ENCODE peak calls at places on chromosomes 4 and X, in four cellular contexts. H is astrocyte; T is CD8-positive, alpha-beta T cell; C is right lobe of liver. S is an unnamed sample. For H3K4me1, the result is how much of the 10 kb centered on the place peaks cover.

GRCh38 chr4:7781993-7782392 is 157.7 kb downstream of the AFAP1 start:
- DNase-seq in H (no peak), T (no peak), C (peak), S (peak)

GRCh38 chr4:137961051-137961438 is 281.1 kb downstream of the SLC7A11 start:
- DNase-seq in H (no peak), T (no peak), C (no peak), S (no peak)

GRCh38 chr4:24988776-24989175 is 42.0 kb downstream of the LGI2 start:
- DNase-seq in H (no peak), T (no peak), C (no peak), S (no peak)

GRCh38 chr4:113979973-113980615 is 647 bp upstream of the ARSJ start:
- DNase-seq in H (peak), T (no peak), C (no peak), S (no peak)

GRCh38 chr4:56217383-56217890 is 169.9 kb downstream of the AASDH start:
- DNase-seq in H (no peak), T (no peak), C (no peak), S (no peak)

GRCh38 chrX:22134681-22135080 is 102.6 kb downstream of the PHEX start:
- DNase-seq in H (peak), T (no peak), C (no peak), S (no peak)

GRCh38 chrX:124373348-124373747 is 27.0 kb downstream of the SH2D1A start:
- DNase-seq in H (no peak), T (no peak), C (no peak), S (no peak)

GRCh38 chrX:10157545-10157944 is 770 bp downstream of the CLCN4 start:
- DNase-seq in H (peak), T (no peak), C (no peak), S (no peak)

GRCh38 chr4:62835579-62835978 is 1573.7 kb downstream of the TECRL start:
- DNase-seq in H (no peak), T (no peak), C (no peak), S (no peak)

GRCh38 chrX:132483523-132483922 is 5.3 kb downstream of the MBNL3 start:
- DNase-seq in H (no peak), T (no peak), C (no peak), S (no peak)

GRCh38 chr4:17168571-17168970 is 270.1 kb upstream of the LDB2 start:
- DNase-seq in H (peak), T (no peak), C (no peak), S (no peak)

GRCh38 chr4:184400375-184400870 is 73.9 kb downstream of the IRF2 start:
- DNase-seq in H (peak), T (no peak), C (no peak), S (no peak)

GRCh38 chrX:41180194-41180902 is 95.1 kb downstream of the USP9X start:
- DNase-seq in H (peak), T (peak), C (no peak), S (peak)

GRCh38 chrX:143634373-143634685 is 1.6 kb downstream of the SLITRK4 start:
- DNase-seq in H (no peak), T (no peak), C (no peak), S (no peak)

GRCh38 chr4:25552580-25553271 is 102.9 kb upstream of the SLC34A2 start:
- DNase-seq in H (no peak), T (no peak), C (no peak), S (peak)

GRCh38 chrX:1072637-1073377 is 139.6 kb downstream of the CRLF2 start:
- DNase-seq in H (no peak), T (no peak), C (peak), S (no peak)

GRCh38 chr4:79250887-79251286 is 75.0 kb downstream of the NAA11 start:
- DNase-seq in H (no peak), T (no peak), C (no peak), S (no peak)

DNA sequence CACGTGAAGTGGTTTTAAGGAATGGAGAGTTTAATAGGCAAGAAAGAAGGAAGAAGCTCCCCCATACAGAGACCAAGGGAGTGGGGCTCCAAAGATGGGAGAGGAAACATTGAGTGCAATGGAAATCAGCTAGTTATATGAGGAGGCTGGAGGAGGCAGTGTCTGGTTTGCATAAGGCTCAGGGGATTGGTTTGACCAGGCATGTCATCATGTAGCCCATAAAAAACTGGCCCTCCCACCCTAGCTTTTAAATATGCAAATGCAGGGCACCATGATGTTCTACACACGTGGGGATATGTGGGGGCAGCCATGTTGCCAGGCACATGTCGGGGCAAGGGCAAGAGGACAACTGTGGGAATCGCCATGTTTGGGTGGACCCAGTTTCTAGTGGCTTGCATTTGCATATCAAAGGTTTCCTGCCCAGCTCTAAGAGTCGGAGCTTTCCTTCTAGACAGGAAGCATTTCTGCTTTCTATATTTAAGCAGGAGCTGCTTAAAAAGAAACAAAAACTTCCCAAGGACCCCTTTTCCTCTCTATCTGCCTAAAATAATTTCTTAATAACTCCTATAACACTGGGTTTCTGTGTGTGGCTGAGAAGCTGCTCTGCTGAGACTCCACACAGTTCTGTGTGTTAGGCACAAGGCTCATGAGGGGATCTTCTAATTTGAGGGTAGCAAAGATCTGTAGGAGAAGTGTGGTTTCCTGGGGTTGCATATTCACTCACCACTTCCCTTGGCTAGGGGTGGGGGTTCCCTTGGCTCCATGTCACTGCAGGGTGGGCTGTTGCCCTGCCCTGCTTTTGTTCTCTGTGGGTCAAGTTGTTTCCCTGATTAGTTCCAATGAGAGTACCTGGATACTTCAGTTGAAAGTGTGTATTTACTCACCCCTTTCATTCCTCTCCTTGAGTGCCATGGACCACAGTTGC is 113.5 kb downstream of the VSIG4 start:
- DNase-seq in H (no peak), T (no peak), C (no peak), S (no peak)
- H3K4me3 ChIP-seq in H (no peak), T (peak), C (no peak), S (no peak)

GRCh38 chr4:692771-693554 is 4.0 kb upstream of the SLC49A3 start:
- DNase-seq in H (no peak), T (no peak), C (peak), S (no peak)
- H3K4me1 ChIP-seq in H (under half), T (under half), C (under half), S (under half)

GRCh38 chr4:10605746-10606482 is 78.7 kb downstream of the CLNK start:
- DNase-seq in H (peak), T (no peak), C (no peak), S (no peak)
- H3K27ac ChIP-seq in H (peak), T (no peak), C (no peak), S (no peak)

GRCh38 chr4:89823416-89823815 is 13.5 kb downstream of the SNCA start:
- DNase-seq in H (peak), T (no peak), C (no peak), S (no peak)
- H3K4me3 ChIP-seq in H (no peak), T (no peak), C (no peak), S (no peak)